ENCODE peak calls at places on chromosome 20, in nine cellular contexts. One of them, this sample, is unnamed. For H3K27me3, the result is how much of the 10 kb centered on the place peaks cover.

GRCh38 chr20:17648306-17648646 is 33.8 kb downstream of the RRBP1 start:
- DNase-seq in left ventricle myocardium inferior: no peak
- DNase-seq in upper lobe of right lung: peak
- DNase-seq in breast epithelium: no peak
- DNase-seq in fibroblast of lung: no peak
- DNase-seq in astrocyte: no peak
- DNase-seq in CD4-positive, alpha-beta T cell: no peak
- DNase-seq in ovary: peak
- DNase-seq in IMR-90: no peak
- DNase-seq in this sample: no peak

GRCh38 chr20:46206025-46206424 is 87.9 kb downstream of the CD40 start:
- DNase-seq in fibroblast of lung: peak
- DNase-seq in left ventricle myocardium inferior: peak
- DNase-seq in breast epithelium: peak
- DNase-seq in IMR-90: peak
- DNase-seq in ovary: no peak
- DNase-seq in upper lobe of right lung: peak
- DNase-seq in CD4-positive, alpha-beta T cell: no peak
- DNase-seq in astrocyte: peak
- DNase-seq in this sample: peak

GRCh38 chr20:64107736-64108457 is 532 bp upstream of the NPBWR2 start:
- DNase-seq in ovary: no peak
- DNase-seq in left ventricle myocardium inferior: peak
- DNase-seq in IMR-90: no peak
- DNase-seq in fibroblast of lung: no peak
- DNase-seq in upper lobe of right lung: peak
- DNase-seq in breast epithelium: no peak
- DNase-seq in CD4-positive, alpha-beta T cell: no peak
- DNase-seq in astrocyte: no peak
- DNase-seq in this sample: no peak

GRCh38 chr20:63177785-63178444 is 38.0 kb downstream of the YTHDF1 start:
- DNase-seq in astrocyte: no peak
- DNase-seq in fibroblast of lung: no peak
- DNase-seq in upper lobe of right lung: no peak
- DNase-seq in CD4-positive, alpha-beta T cell: no peak
- DNase-seq in ovary: no peak
- DNase-seq in left ventricle myocardium inferior: no peak
- DNase-seq in breast epithelium: no peak
- DNase-seq in IMR-90: no peak
- DNase-seq in this sample: no peak

GRCh38 chr20:15918631-15919030 is 654.6 kb downstream of the KIF16B start:
- DNase-seq in upper lobe of right lung: no peak
- DNase-seq in fibroblast of lung: no peak
- DNase-seq in IMR-90: no peak
- DNase-seq in breast epithelium: no peak
- DNase-seq in ovary: no peak
- DNase-seq in left ventricle myocardium inferior: no peak
- DNase-seq in astrocyte: no peak
- DNase-seq in CD4-positive, alpha-beta T cell: no peak
- DNase-seq in this sample: no peak

GRCh38 chr20:63572788-63573738 is 976 bp downstream of the HELZ2 start:
- DNase-seq in ovary: no peak
- DNase-seq in IMR-90: no peak
- DNase-seq in upper lobe of right lung: no peak
- DNase-seq in CD4-positive, alpha-beta T cell: no peak
- DNase-seq in left ventricle myocardium inferior: no peak
- DNase-seq in astrocyte: no peak
- DNase-seq in fibroblast of lung: no peak
- DNase-seq in breast epithelium: no peak
- DNase-seq in this sample: no peak

GRCh38 chr20:39021748-39022147 is 59.6 kb downstream of the DHX35 start:
- DNase-seq in left ventricle myocardium inferior: no peak
- DNase-seq in breast epithelium: no peak
- DNase-seq in ovary: no peak
- DNase-seq in upper lobe of right lung: no peak
- DNase-seq in fibroblast of lung: no peak
- DNase-seq in astrocyte: no peak
- DNase-seq in IMR-90: no peak
- DNase-seq in CD4-positive, alpha-beta T cell: no peak
- DNase-seq in this sample: no peak

GRCh38 chr20:60407938-60408337 is 449.7 kb downstream of the CDH26 start:
- DNase-seq in breast epithelium: no peak
- DNase-seq in ovary: no peak
- DNase-seq in IMR-90: no peak
- DNase-seq in astrocyte: no peak
- DNase-seq in left ventricle myocardium inferior: no peak
- DNase-seq in fibroblast of lung: no peak
- DNase-seq in upper lobe of right lung: no peak
- DNase-seq in CD4-positive, alpha-beta T cell: no peak
- DNase-seq in this sample: no peak

GRCh38 chr20:38673261-38673660 is 51.0 kb upstream of the SLC32A1 start:
- DNase-seq in breast epithelium: no peak
- DNase-seq in CD4-positive, alpha-beta T cell: no peak
- DNase-seq in ovary: no peak
- DNase-seq in upper lobe of right lung: no peak
- DNase-seq in left ventricle myocardium inferior: no peak
- DNase-seq in IMR-90: no peak
- DNase-seq in astrocyte: no peak
- DNase-seq in fibroblast of lung: no peak
- DNase-seq in this sample: no peak

GRCh38 chr20:50305636-50306477 is 115.2 kb downstream of the CEBPB start:
- DNase-seq in breast epithelium: no peak
- DNase-seq in fibroblast of lung: peak
- DNase-seq in ovary: peak
- DNase-seq in CD4-positive, alpha-beta T cell: no peak
- DNase-seq in IMR-90: no peak
- DNase-seq in left ventricle myocardium inferior: no peak
- DNase-seq in astrocyte: no peak
- DNase-seq in upper lobe of right lung: peak
- DNase-seq in this sample: peak

GRCh38 chr20:50304883-50305635 is 114.4 kb downstream of the CEBPB start:
- DNase-seq in ovary: peak
- DNase-seq in breast epithelium: peak
- DNase-seq in fibroblast of lung: peak
- DNase-seq in IMR-90: peak
- DNase-seq in astrocyte: peak
- DNase-seq in left ventricle myocardium inferior: peak
- DNase-seq in upper lobe of right lung: peak
- DNase-seq in CD4-positive, alpha-beta T cell: no peak
- DNase-seq in this sample: peak

GRCh38 chr20:50308166-50308512 is 117.5 kb downstream of the CEBPB start:
- DNase-seq in ovary: no peak
- DNase-seq in left ventricle myocardium inferior: no peak
- DNase-seq in IMR-90: no peak
- DNase-seq in CD4-positive, alpha-beta T cell: no peak
- DNase-seq in astrocyte: no peak
- DNase-seq in fibroblast of lung: no peak
- DNase-seq in upper lobe of right lung: no peak
- DNase-seq in breast epithelium: no peak
- DNase-seq in this sample: no peak

GRCh38 chr20:50308513-50309279 is 118.1 kb downstream of the CEBPB start:
- DNase-seq in IMR-90: peak
- DNase-seq in astrocyte: peak
- DNase-seq in ovary: peak
- DNase-seq in breast epithelium: peak
- DNase-seq in upper lobe of right lung: peak
- DNase-seq in CD4-positive, alpha-beta T cell: no peak
- DNase-seq in left ventricle myocardium inferior: peak
- DNase-seq in fibroblast of lung: peak
- DNase-seq in this sample: peak

DNA sequence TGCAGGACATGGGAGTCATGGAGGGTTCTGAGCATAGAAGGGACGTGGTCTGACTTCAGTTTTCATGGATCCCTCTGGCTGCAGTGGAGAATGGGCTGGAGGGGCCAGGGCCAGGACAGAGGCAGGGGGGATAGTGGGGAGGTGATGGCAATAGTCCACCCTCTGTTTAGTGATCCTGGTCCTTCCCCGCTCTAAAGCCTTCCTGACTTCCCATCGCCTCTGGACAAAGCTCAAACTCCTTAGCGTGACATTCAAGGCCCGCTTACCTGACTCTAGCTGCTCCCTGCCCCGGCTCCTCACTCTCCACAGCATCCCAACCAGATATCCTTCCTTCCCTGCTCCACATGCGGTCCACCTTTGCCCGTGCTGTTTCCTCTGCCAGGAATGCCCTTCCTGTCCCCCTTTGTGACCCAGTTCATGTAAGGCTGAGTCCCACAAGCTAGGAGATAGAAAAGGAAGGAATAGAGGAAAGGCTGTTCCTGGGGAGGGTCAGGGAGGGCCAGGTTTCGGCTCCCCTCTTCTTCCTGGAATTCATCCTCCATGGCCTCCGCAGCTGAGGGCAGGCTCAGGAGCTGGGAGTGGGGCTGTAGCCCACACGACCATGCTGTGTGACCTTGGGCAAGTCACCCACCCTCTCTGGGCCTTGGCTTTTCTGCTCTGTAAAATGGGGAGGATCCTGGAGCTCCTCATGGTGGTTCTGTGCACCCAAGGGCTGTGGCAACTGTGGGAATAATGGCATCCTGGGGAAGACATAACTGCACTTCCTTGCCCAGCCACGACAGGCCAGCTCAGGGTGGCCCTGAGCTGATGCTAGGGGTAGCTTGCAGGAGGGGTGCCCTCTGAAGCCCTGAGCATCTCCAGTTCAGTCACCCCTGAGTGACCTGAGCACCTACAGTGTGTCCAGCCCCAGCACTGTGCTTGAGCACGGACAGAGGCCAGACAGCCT is 116.1 kb downstream of the CEBPB start:
- DNase-seq in astrocyte: no peak
- DNase-seq in ovary: peak
- DNase-seq in breast epithelium: no peak
- DNase-seq in upper lobe of right lung: peak
- DNase-seq in left ventricle myocardium inferior: no peak
- DNase-seq in fibroblast of lung: no peak
- DNase-seq in IMR-90: no peak
- DNase-seq in CD4-positive, alpha-beta T cell: no peak
- DNase-seq in this sample: no peak
- H3K27ac ChIP-seq in astrocyte: no peak
- H3K27ac ChIP-seq in ovary: peak
- H3K27ac ChIP-seq in breast epithelium: peak
- H3K27ac ChIP-seq in upper lobe of right lung: peak
- H3K27ac ChIP-seq in left ventricle myocardium inferior: peak
- H3K27ac ChIP-seq in fibroblast of lung: peak
- H3K27ac ChIP-seq in IMR-90: peak
- H3K27ac ChIP-seq in CD4-positive, alpha-beta T cell: no peak
- H3K27ac ChIP-seq in this sample: peak

GRCh38 chr20:4289875-4290274 is 274.5 kb upstream of the RNF24 start:
- DNase-seq in left ventricle myocardium inferior: no peak
- DNase-seq in astrocyte: no peak
- DNase-seq in ovary: no peak
- DNase-seq in CD4-positive, alpha-beta T cell: no peak
- DNase-seq in breast epithelium: no peak
- DNase-seq in upper lobe of right lung: no peak
- DNase-seq in IMR-90: no peak
- DNase-seq in fibroblast of lung: no peak
- DNase-seq in this sample: no peak
- TF ChIP-seq CTCF in left ventricle myocardium inferior: no peak
- TF ChIP-seq CTCF in astrocyte: no peak
- TF ChIP-seq CTCF in ovary: no peak
- TF ChIP-seq CTCF in CD4-positive, alpha-beta T cell: no peak
- TF ChIP-seq CTCF in breast epithelium: no peak
- TF ChIP-seq CTCF in upper lobe of right lung: peak
- TF ChIP-seq CTCF in IMR-90: no peak
- TF ChIP-seq CTCF in fibroblast of lung: no peak
- TF ChIP-seq CTCF in this sample: no peak

GRCh38 chr20:25084616-25085187 is 2.8 kb upstream of the VSX1 start:
- DNase-seq in fibroblast of lung: no peak
- DNase-seq in left ventricle myocardium inferior: no peak
- DNase-seq in IMR-90: no peak
- DNase-seq in breast epithelium: peak
- DNase-seq in CD4-positive, alpha-beta T cell: no peak
- DNase-seq in upper lobe of right lung: no peak
- DNase-seq in astrocyte: no peak
- DNase-seq in ovary: no peak
- DNase-seq in this sample: no peak

GRCh38 chr20:25082498-25082873 is 545 bp upstream of the VSX1 start:
- DNase-seq in ovary: no peak
- DNase-seq in upper lobe of right lung: no peak
- DNase-seq in CD4-positive, alpha-beta T cell: no peak
- DNase-seq in IMR-90: no peak
- DNase-seq in left ventricle myocardium inferior: no peak
- DNase-seq in astrocyte: no peak
- DNase-seq in breast epithelium: peak
- DNase-seq in fibroblast of lung: no peak
- DNase-seq in this sample: no peak

GRCh38 chr20:25083773-25084615 is 2.1 kb upstream of the VSX1 start:
- DNase-seq in ovary: no peak
- DNase-seq in fibroblast of lung: no peak
- DNase-seq in CD4-positive, alpha-beta T cell: no peak
- DNase-seq in breast epithelium: peak
- DNase-seq in upper lobe of right lung: no peak
- DNase-seq in IMR-90: no peak
- DNase-seq in left ventricle myocardium inferior: no peak
- DNase-seq in astrocyte: no peak
- DNase-seq in this sample: no peak

GRCh38 chr20:25081730-25082497 is at the start of gene VSX1:
- DNase-seq in CD4-positive, alpha-beta T cell: no peak
- DNase-seq in breast epithelium: peak
- DNase-seq in ovary: no peak
- DNase-seq in astrocyte: no peak
- DNase-seq in upper lobe of right lung: no peak
- DNase-seq in IMR-90: no peak
- DNase-seq in fibroblast of lung: no peak
- DNase-seq in left ventricle myocardium inferior: no peak
- DNase-seq in this sample: no peak

GRCh38 chr20:25083141-25083772 is 1.3 kb upstream of the VSX1 start:
- DNase-seq in left ventricle myocardium inferior: no peak
- DNase-seq in CD4-positive, alpha-beta T cell: no peak
- DNase-seq in fibroblast of lung: no peak
- DNase-seq in ovary: no peak
- DNase-seq in breast epithelium: no peak
- DNase-seq in astrocyte: no peak
- DNase-seq in upper lobe of right lung: no peak
- DNase-seq in IMR-90: no peak
- DNase-seq in this sample: no peak
- H3K27me3 ChIP-seq in left ventricle myocardium inferior: half or more
- H3K27me3 ChIP-seq in CD4-positive, alpha-beta T cell: half or more
- H3K27me3 ChIP-seq in fibroblast of lung: half or more
- H3K27me3 ChIP-seq in ovary: under half
- H3K27me3 ChIP-seq in breast epithelium: under half
- H3K27me3 ChIP-seq in astrocyte: half or more
- H3K27me3 ChIP-seq in upper lobe of right lung: half or more
- H3K27me3 ChIP-seq in IMR-90: half or more
- H3K27me3 ChIP-seq in this sample: under half

DNA sequence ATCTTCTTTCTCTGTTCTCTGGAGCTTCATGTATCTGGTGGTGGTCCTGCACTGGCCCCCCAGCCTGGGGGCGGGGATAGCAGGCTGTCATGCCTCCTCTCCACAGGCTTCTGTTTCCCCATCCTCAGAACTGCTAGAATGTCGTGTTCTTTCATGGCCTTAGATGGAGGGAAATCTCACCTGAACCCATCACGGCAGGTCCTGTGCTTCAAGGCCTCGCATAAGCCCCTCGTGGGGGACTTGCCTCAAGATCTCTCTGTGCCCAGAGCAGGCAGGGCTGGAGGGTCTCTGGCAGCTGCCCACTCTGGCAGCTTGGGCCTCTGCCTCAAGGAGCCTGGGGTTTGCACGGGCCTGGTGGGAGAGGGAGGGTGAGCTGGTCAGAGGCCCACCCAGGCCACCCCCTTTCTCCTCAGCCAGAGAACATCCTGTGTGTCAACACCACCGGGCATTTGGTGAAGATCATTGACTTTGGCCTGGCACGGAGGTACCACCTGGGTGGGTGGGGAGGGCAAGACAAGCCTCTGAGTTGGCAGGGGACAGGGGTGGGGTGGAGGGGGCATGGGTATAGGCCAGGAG is 11.3 kb downstream of the MYLK2 start:
- DNase-seq in ovary: no peak
- DNase-seq in IMR-90: no peak
- DNase-seq in left ventricle myocardium inferior: no peak
- DNase-seq in fibroblast of lung: no peak
- DNase-seq in astrocyte: no peak
- DNase-seq in upper lobe of right lung: no peak
- DNase-seq in breast epithelium: no peak
- DNase-seq in CD4-positive, alpha-beta T cell: no peak
- DNase-seq in this sample: peak
- H3K27ac ChIP-seq in ovary: no peak
- H3K27ac ChIP-seq in IMR-90: no peak
- H3K27ac ChIP-seq in left ventricle myocardium inferior: no peak
- H3K27ac ChIP-seq in fibroblast of lung: no peak
- H3K27ac ChIP-seq in astrocyte: no peak
- H3K27ac ChIP-seq in upper lobe of right lung: no peak
- H3K27ac ChIP-seq in breast epithelium: no peak
- H3K27ac ChIP-seq in CD4-positive, alpha-beta T cell: no peak
- H3K27ac ChIP-seq in this sample: no peak